ENCODE peak calls at places on chromosomes 1 and 21, in nine cellular contexts. J is left ventricle myocardium inferior; V is naive thymus-derived CD4-positive, alpha-beta T cell; H is heart right ventricle; S is SJSA1; F is H9; U is Peyer's patch; O is stomach; M is esophagus squamous epithelium. C is an unnamed sample. For H3K27me3, the result is how much of the 10 kb centered on the place peaks cover.

GRCh38 chr1:9869831-9870251 is 40.2 kb downstream of the CTNNBIP1 start:
- DNase-seq in F (no peak), V (no peak), U (no peak), H (no peak), M (no peak), J (no peak), O (no peak), S (no peak), C (no peak)

GRCh38 chr1:76106719-76107235 is 32.2 kb downstream of the ST6GALNAC3 start:
- DNase-seq in M (no peak), H (no peak), F (no peak), S (no peak), V (no peak), J (no peak), U (no peak), O (no peak), C (no peak)

GRCh38 chr1:195960580-195960979 is 647.7 kb downstream of the KCNT2 start:
- DNase-seq in U (no peak), M (no peak), S (no peak), O (no peak), V (no peak), J (no peak), H (no peak), F (no peak), C (no peak)

GRCh38 chr1:119721933-119722332 is 10.2 kb downstream of the PHGDH start:
- DNase-seq in V (no peak), U (no peak), M (no peak), O (no peak), F (no peak), J (no peak), H (no peak), S (no peak), C (no peak)

GRCh38 chr1:50106095-50106761 is 2.5 kb upstream of the ELAVL4 start:
- DNase-seq in M (no peak), O (no peak), F (no peak), V (no peak), S (no peak), U (no peak), J (no peak), H (no peak), C (no peak)

GRCh38 chr1:51627672-51628071 is 10.8 kb downstream of the OSBPL9 start:
- DNase-seq in V (no peak), H (no peak), F (no peak), M (no peak), U (no peak), J (no peak), O (no peak), S (no peak), C (no peak)

GRCh38 chr1:223153177-223154119 is 10.4 kb upstream of the TLR5 start:
- DNase-seq in U (no peak), S (peak), F (no peak), M (no peak), H (peak), O (no peak), J (no peak), V (no peak), C (no peak)

GRCh38 chr1:241985787-241986186 is 13.1 kb downstream of the MAP1LC3C start:
- DNase-seq in M (no peak), S (no peak), O (peak), F (peak), U (no peak), V (no peak), J (no peak), H (no peak), C (no peak)

GRCh38 chr1:60427701-60428100 is 354.1 kb upstream of the C1orf87 start:
- DNase-seq in F (no peak), U (no peak), J (no peak), H (no peak), O (no peak), M (no peak), S (no peak), V (no peak), C (no peak)

GRCh38 chr1:162882248-162882666 is 21.3 kb upstream of the CCDC190 start:
- DNase-seq in S (no peak), J (no peak), H (no peak), F (no peak), M (no peak), O (no peak), V (no peak), U (no peak), C (no peak)

GRCh38 chr1:226894826-226895225 is 24.4 kb downstream of the PSEN2 start:
- DNase-seq in S (no peak), O (no peak), V (no peak), U (no peak), F (no peak), M (no peak), H (no peak), J (no peak), C (no peak)

GRCh38 chr1:39326836-39327235 is 122.3 kb downstream of the MACF1 start:
- DNase-seq in U (no peak), J (no peak), V (no peak), O (no peak), M (no peak), F (no peak), H (no peak), S (no peak), C (no peak)

GRCh38 chr1:208475951-208476824 is 232.0 kb upstream of the PLXNA2 start:
- DNase-seq in U (no peak), O (no peak), S (peak), M (no peak), J (no peak), H (peak), F (peak), V (no peak), C (peak)

GRCh38 chr1:40915581-40915980 is 53.4 kb upstream of the CITED4 start:
- DNase-seq in H (no peak), J (no peak), S (no peak), M (no peak), O (peak), F (no peak), U (no peak), V (no peak), C (no peak)

GRCh38 chr1:173478099-173478555 is 992 bp downstream of the PRDX6 start:
- DNase-seq in U (peak), F (no peak), V (no peak), H (peak), M (no peak), S (no peak), J (peak), O (peak), C (no peak)

GRCh38 chr1:32538887-32539583 is at the start of gene ZBTB8A:
- DNase-seq in F (peak), O (peak), H (peak), M (no peak), U (no peak), J (peak), V (no peak), S (peak), C (no peak)

GRCh38 chr1:247966520-247967204 is 1.6 kb downstream of the OR2AK2 start:
- DNase-seq in H (no peak), S (no peak), F (no peak), J (no peak), O (no peak), U (no peak), V (no peak), M (no peak), C (no peak)

GRCh38 chr1:155226910-155227260 is 18.4 kb downstream of the MTX1 start:
- DNase-seq in O (peak), V (no peak), J (peak), H (peak), S (peak), M (no peak), F (peak), U (no peak), C (no peak)

GRCh38 chr1:85656256-85656655 is 52.0 kb downstream of the ZNHIT6 start:
- DNase-seq in U (no peak), H (no peak), J (no peak), F (no peak), O (no peak), V (no peak), M (no peak), S (no peak), C (no peak)

GRCh38 chr1:241639653-241640148 is 468 bp downstream of the CHML start:
- DNase-seq in J (peak), V (no peak), M (no peak), O (no peak), U (peak), H (peak), F (peak), S (peak), C (no peak)

GRCh38 chr1:221161571-221162041 is 282.4 kb downstream of the HLX start:
- DNase-seq in O (no peak), J (no peak), S (no peak), V (no peak), F (no peak), H (no peak), M (no peak), U (no peak), C (no peak)

GRCh38 chr1:62131093-62131725 is 63.4 kb upstream of the L1TD1 start:
- DNase-seq in O (peak), J (no peak), V (peak), H (peak), U (no peak), S (peak), M (no peak), F (peak), C (peak)

GRCh38 chr1:42768172-42768571 is 1.1 kb downstream of the C1orf50 start:
- DNase-seq in J (no peak), M (no peak), S (no peak), F (no peak), O (no peak), H (no peak), V (no peak), U (no peak), C (no peak)

GRCh38 chr1:60867782-60868181 is 214.6 kb upstream of the NFIA start:
- DNase-seq in M (no peak), V (no peak), H (no peak), O (no peak), F (no peak), U (no peak), J (no peak), S (no peak), C (no peak)

GRCh38 chr1:229759037-229759435 is 133.0 kb downstream of the URB2 start:
- DNase-seq in S (peak), V (no peak), O (no peak), M (no peak), J (no peak), F (no peak), H (no peak), U (no peak), C (no peak)

GRCh38 chr1:153513023-153513422 is 22.8 kb downstream of the S100A6 start:
- DNase-seq in M (no peak), F (no peak), H (no peak), V (no peak), U (no peak), J (no peak), S (no peak), O (no peak), C (no peak)

GRCh38 chr1:10834770-10835412 is 38.4 kb upstream of the CASZ1 start:
- DNase-seq in S (no peak), M (no peak), O (no peak), J (no peak), U (no peak), V (no peak), F (peak), H (no peak), C (no peak)

GRCh38 chr1:224435999-224436398 is 1.4 kb upstream of the WDR26 start:
- DNase-seq in U (no peak), O (no peak), M (no peak), F (no peak), J (no peak), H (no peak), S (no peak), V (no peak), C (no peak)

GRCh38 chr1:202259705-202260104 is 66.1 kb downstream of the LGR6 start:
- DNase-seq in M (no peak), F (peak), J (no peak), H (no peak), O (no peak), V (no peak), U (no peak), S (peak), C (no peak)

GRCh38 chr1:107698161-107698560 is 266.8 kb downstream of the VAV3 start:
- DNase-seq in O (no peak), S (no peak), H (no peak), M (no peak), U (no peak), F (no peak), V (no peak), J (no peak), C (no peak)

GRCh38 chr21:38861989-38862683 is 56.4 kb downstream of the ETS2 start:
- DNase-seq in O (no peak), H (no peak), M (no peak), S (no peak), J (no peak), V (no peak), F (no peak), U (no peak), C (no peak)

GRCh38 chr1:21652101-21652936 is 16.8 kb downstream of the RAP1GAP start:
- DNase-seq in S (no peak), M (no peak), H (no peak), V (no peak), J (no peak), O (no peak), F (no peak), U (no peak), C (no peak)

GRCh38 chr1:153852170-153852569 is 70.6 kb downstream of the GATAD2B start:
- DNase-seq in V (no peak), J (no peak), H (no peak), S (no peak), M (no peak), F (no peak), U (no peak), O (no peak), C (no peak)

GRCh38 chr1:3073520-3074296 is 4.7 kb downstream of the PRDM16 start:
- DNase-seq in V (no peak), J (no peak), O (no peak), U (no peak), S (no peak), M (no peak), F (no peak), H (no peak), C (no peak)
- H3K27me3 ChIP-seq in V (under half), J (half or more), O (half or more), U (under half), S (under half), M (under half), F (under half), H (half or more), C (under half)

DNA sequence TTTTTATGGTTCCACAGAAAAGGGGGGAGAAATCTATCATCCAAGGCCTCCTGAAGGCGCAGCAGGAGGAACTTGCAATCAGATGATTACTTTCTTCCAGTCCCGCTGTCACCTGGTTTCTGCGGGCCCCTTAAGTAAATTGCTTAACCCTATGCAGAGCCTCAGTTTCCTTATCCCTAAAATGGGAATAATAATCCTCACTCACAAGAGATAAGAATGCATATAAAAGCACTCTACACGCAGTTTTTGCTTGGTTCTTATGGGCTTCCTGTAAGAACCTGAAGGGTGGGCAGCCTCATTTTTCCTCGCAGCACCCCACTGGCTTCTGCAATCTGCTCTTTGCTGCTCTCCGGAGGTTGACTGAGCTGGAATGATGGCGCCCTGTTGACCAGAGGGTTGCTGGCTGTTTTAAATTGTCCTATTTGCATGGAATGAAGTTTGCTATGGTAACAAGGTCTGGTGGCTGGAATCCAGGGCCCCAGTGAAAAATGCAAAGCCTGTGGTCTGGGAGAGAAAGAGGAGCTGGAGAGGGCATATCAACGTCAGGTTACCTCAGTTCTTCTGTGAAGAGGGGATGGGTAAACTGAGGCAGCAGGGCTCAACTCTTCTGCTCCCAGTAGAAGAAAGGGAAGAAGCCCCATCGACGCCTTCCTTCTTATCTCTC is 1.0 kb upstream of the KAZN start:
- DNase-seq in O (no peak), F (peak), H (no peak), S (no peak), V (no peak), M (no peak), J (no peak), U (no peak), C (no peak)
- H3K27me3 ChIP-seq in O (half or more), F (under half), H (half or more), S (half or more), V (under half), M (under half), J (half or more), U (under half), C (under half)

DNA sequence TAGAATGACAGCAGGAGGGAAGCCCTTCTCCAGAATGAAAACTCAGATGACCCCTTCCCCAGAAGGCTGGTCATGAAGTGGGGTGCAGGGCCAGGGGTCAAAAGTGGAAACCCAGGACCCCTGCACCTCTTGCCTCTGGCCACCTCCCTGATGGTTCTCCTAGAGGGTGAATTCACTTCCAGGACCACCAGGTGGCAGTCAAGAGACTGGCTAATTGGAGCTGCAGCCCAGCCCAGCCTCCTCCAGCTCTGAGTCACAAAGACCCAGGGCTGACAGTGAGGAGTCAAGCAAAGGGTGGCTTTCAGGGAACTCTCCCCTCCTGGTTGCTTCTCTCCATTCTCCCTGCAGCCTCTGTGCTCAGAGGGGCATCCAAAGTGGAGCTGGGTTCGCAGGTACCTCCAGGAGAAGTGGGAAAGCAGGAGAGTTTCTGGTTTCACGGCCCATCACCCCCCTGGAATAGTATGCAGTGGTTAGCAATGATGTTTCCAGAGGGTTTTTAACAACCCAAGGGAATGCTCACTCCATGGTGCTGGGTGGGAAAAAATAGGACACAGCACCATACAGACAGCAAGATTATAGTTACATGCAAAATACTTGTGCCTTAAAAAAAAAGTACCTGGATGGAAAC is 6.1 kb upstream of the EPHB2 start:
- DNase-seq in V (peak), O (peak), U (peak), F (peak), J (peak), S (peak), M (no peak), H (peak), C (peak)
- H3K27me3 ChIP-seq in V (under half), O (under half), U (under half), F (under half), J (under half), S (under half), M (under half), H (under half), C (under half)

DNA sequence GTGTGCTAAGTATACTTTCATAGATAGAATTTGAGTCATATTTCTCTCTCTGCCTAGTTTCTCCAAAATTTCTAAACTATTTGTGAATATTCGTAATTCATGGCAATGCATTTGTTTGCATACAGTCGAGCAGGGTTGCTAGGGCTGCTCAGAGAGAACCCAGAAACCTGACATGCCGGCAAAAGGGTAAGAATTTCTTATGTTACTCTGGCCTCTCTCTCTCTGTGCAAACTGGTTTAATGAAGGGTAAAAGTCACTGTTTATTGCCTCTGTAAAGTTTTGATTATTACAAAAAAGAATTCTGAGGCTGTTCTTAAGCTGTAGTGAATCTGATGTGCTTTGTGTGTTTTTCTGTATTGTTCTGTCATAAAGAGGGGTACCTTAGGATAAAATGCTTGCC is 25.1 kb upstream of the SLC9A1 start:
- DNase-seq in U (no peak), J (no peak), O (no peak), M (no peak), F (no peak), V (no peak), S (no peak), H (no peak), C (no peak)
- H3K27me3 ChIP-seq in U (under half), J (under half), O (under half), M (under half), F (under half), V (under half), S (under half), H (under half), C (under half)

DNA sequence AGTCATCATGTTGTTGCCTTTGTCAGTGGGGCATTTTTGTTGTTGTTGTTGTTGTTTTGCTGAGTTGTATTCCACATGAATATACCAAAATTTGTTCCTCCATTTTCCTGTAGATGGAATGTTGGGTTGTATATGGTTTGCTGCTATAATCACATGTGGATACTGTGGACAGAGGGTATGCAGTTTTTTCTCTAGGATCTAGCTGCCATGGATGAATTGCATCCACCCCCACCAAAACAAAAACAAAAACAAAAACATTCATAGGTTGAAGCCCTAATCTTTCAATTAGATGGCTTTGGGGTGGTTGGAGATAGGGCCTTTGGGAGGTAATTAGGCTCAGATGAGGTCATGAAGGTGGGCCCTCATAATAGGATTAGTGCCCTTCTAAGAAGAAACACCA is 2.8 kb upstream of the FAM3B start:
- DNase-seq in U (no peak), V (no peak), F (no peak), O (no peak), J (no peak), H (no peak), S (no peak), M (no peak), C (no peak)
- H3K27me3 ChIP-seq in U (under half), V (under half), F (under half), O (under half), J (half or more), H (half or more), S (under half), M (under half), C (under half)

GRCh38 chr1:156924478-156925153 is 4.2 kb downstream of the LRRC71 start:
- DNase-seq in V (no peak), H (no peak), U (no peak), M (no peak), F (peak), J (no peak), S (no peak), O (no peak), C (no peak)

GRCh38 chr1:156922986-156923564 is 2.6 kb downstream of the LRRC71 start:
- DNase-seq in J (no peak), O (peak), M (no peak), F (peak), H (no peak), U (no peak), V (no peak), S (no peak), C (no peak)

GRCh38 chr1:156923565-156924477 is 3.4 kb downstream of the LRRC71 start:
- DNase-seq in S (no peak), V (no peak), O (no peak), M (no peak), U (no peak), H (no peak), J (no peak), F (peak), C (no peak)

GRCh38 chr1:156920233-156921052 is at the start of gene LRRC71:
- DNase-seq in U (no peak), M (no peak), O (peak), H (peak), J (peak), F (peak), V (peak), S (peak), C (peak)

DNA sequence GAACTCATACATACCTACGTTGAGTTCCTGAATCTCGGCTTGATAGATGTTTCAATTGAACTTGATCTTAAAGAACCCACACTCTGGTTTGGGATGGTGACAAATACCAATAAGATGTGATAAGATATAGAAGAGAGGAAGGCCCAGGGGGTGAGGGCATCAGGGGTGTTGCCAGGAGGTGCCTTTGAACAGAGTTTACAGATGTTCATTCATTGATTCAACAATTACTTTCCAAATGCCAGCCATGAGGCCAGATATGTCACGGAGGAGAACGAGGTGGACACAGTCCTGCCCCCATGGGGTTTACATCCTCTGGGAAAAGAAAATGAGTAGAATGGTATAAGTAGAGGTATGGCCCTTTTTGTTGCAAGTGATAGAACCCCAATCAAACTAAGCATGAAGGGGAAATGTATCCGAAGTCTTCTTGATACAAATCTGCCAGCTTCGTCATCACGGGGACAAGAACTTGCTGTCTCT is 659 bp downstream of the LRRC71 start:
- DNase-seq in H (no peak), M (no peak), V (no peak), J (no peak), F (no peak), S (no peak), O (no peak), U (no peak), C (no peak)
- H3K27me3 ChIP-seq in H (half or more), M (under half), V (under half), J (half or more), F (half or more), S (under half), O (half or more), U (under half), C (half or more)

C was measured in iPS DF 6.9.